ENCODE peak calls at places on chromosomes 13 and 19, in eight cellular contexts. B is fibroblast of pulmonary artery, H is adrenal gland, S is neural crest cell, P is epithelial cell of esophagus, C is tibial nerve, D is ovary, U is lung. W is an unnamed sample.

GRCh38 chr13:113088691-113089020 is 16.9 kb upstream of the F7 start:
- DNase-seq in B (no peak), H (no peak), S (no peak), P (no peak), C (no peak), D (no peak), U (no peak), W (no peak)

GRCh38 chr13:72290962-72291681 is 424.1 kb upstream of the DACH1 start:
- DNase-seq in B (peak; percentile 44), H (no peak), S (no peak), P (peak; percentile 89), C (no peak), D (no peak), U (no peak), W (no peak)

GRCh38 chr19:29569038-29569911 is 36.8 kb upstream of the POP4 start:
- DNase-seq in B (no peak), H (no peak), S (no peak), P (no peak), C (no peak), D (no peak), U (no peak), W (no peak)

GRCh38 chr13:63595811-63596210 is 2180.2 kb upstream of the PCDH20 start:
- DNase-seq in B (no peak), H (no peak), S (no peak), P (peak; percentile 42), C (no peak), D (no peak), U (no peak), W (no peak)

GRCh38 chr19:11418518-11419506 is at the start of gene RGL3:
- DNase-seq in B (no peak), H (peak; percentile 50), S (no peak), P (no peak), C (no peak), D (no peak), U (peak; percentile 44), W (no peak)

GRCh38 chr19:44055870-44056269 is 4.0 kb downstream of the ZNF223 start:
- DNase-seq in B (no peak), H (no peak), S (no peak), P (no peak), C (no peak), D (no peak), U (no peak), W (no peak)

GRCh38 chr13:23321534-23322241 is 111.8 kb downstream of the SACS start:
- DNase-seq in B (peak; percentile 95), H (peak; percentile 63), S (no peak), P (peak; percentile 96), C (peak; percentile 19), D (no peak), U (no peak), W (peak; percentile 67)

GRCh38 chr13:45292176-45292575 is 48.8 kb downstream of the TPT1 start:
- DNase-seq in B (no peak), H (no peak), S (no peak), P (peak; percentile 79), C (no peak), D (no peak), U (no peak), W (no peak)

GRCh38 chr19:28148554-28148953 is 1064.4 kb downstream of the UQCRFS1 start:
- DNase-seq in B (no peak), H (no peak), S (no peak), P (no peak), C (no peak), D (no peak), U (no peak), W (no peak)

GRCh38 chr13:49319555-49320350 is 72.0 kb downstream of the CDADC1 start:
- DNase-seq in B (peak; percentile 46), H (no peak), S (no peak), P (no peak), C (no peak), D (no peak), U (no peak), W (peak; percentile 54)

GRCh38 chr13:22757530-22758120 is 423.2 kb upstream of the SGCG start:
- DNase-seq in B (peak; percentile 26), H (no peak), S (no peak), P (peak; percentile 12), C (no peak), D (no peak), U (no peak), W (no peak)

GRCh38 chr13:33633701-33634525 is 184.0 kb upstream of the RFC3 start:
- DNase-seq in B (peak; percentile 50), H (no peak), S (peak; percentile 12), P (peak; percentile 98), C (no peak), D (no peak), U (no peak), W (no peak)

GRCh38 chr13:33274264-33274663 is 11.3 kb downstream of the STARD13 start:
- DNase-seq in B (no peak), H (no peak), S (no peak), P (peak; percentile 42), C (no peak), D (no peak), U (no peak), W (no peak)

GRCh38 chr19:33293255-33294057 is 8.9 kb downstream of the CEBPA start:
- DNase-seq in B (peak; percentile 64), H (no peak), S (no peak), P (peak; percentile 93), C (no peak), D (no peak), U (no peak), W (peak; percentile 26)

GRCh38 chr13:21371011-21371410 is 88.1 kb downstream of the ZDHHC20 start:
- DNase-seq in B (peak; percentile 24), H (no peak), S (no peak), P (no peak), C (no peak), D (no peak), U (no peak), W (no peak)

DNA sequence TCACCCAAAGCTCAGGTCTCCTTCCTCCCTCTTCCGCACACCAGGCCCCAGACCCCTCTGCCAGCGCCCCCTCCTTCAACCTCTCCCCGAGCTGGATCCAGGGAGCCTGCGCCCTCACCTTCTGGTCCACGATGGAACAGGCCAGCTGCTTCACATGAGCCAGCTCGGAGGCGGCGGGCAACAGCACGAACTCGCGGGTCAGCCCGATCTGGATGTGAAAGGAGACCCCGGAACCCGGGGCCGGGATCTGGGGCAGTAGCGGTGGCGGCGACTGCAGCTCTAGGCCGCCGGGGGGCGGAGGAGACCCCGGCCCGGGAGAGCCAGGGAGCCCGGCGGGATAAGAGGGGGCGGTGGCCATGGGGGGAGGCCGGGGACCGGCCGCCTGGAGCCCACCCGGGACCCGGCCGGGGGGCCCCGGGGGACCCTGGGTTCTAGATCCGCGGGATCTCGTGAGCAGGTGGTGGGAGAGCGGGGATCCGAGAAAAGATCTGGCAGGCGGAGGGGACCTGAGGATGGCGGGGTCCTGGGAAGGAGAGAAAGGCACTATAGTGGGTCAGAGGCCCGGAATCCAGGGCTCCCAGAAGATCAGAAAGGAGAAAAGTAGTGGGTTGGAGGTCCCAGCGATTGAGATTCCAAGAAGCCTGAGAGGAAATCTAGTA is 772 bp downstream of the PRKD2 start:
- DNase-seq in B (no peak), H (no peak), S (peak; percentile 51), P (no peak), C (no peak), D (no peak), U (no peak), W (no peak)
- TF ChIP-seq CTCF in B (no peak), H (no peak), S (peak; percentile 52), P (no peak), C (no peak), D (no peak), U (no peak), W (no peak)

GRCh38 chr13:58318495-58319167 is 687.1 kb downstream of the PCDH17 start:
- DNase-seq in B (no peak), H (no peak), S (no peak), P (no peak), C (no peak), D (no peak), U (no peak), W (no peak)

DNA sequence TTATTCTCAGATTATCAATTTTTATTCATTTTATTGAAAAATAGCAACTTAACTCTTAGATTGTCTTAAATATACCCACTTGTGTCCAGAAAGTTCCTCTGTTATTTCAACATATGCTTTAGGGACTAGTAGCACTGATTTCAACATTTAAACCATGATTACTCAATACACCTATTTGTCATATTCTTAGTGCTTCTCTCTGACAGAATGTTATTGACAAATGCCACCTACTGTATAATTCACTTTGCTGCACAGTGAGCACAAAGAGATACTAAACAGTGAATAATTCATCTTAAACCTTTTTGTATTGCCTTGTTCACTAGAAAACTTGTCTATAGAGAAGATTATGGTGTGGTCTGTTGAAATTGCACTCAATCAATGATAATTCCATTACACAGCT is 692.6 kb downstream of the PCDH17 start:
- DNase-seq in B (peak; percentile 3), H (no peak), S (no peak), P (peak; percentile 45), C (no peak), D (no peak), U (no peak), W (no peak)
- TF ChIP-seq CTCF in B (no peak), H (no peak), S (no peak), P (no peak), C (no peak), D (no peak), U (no peak), W (no peak)

DNA sequence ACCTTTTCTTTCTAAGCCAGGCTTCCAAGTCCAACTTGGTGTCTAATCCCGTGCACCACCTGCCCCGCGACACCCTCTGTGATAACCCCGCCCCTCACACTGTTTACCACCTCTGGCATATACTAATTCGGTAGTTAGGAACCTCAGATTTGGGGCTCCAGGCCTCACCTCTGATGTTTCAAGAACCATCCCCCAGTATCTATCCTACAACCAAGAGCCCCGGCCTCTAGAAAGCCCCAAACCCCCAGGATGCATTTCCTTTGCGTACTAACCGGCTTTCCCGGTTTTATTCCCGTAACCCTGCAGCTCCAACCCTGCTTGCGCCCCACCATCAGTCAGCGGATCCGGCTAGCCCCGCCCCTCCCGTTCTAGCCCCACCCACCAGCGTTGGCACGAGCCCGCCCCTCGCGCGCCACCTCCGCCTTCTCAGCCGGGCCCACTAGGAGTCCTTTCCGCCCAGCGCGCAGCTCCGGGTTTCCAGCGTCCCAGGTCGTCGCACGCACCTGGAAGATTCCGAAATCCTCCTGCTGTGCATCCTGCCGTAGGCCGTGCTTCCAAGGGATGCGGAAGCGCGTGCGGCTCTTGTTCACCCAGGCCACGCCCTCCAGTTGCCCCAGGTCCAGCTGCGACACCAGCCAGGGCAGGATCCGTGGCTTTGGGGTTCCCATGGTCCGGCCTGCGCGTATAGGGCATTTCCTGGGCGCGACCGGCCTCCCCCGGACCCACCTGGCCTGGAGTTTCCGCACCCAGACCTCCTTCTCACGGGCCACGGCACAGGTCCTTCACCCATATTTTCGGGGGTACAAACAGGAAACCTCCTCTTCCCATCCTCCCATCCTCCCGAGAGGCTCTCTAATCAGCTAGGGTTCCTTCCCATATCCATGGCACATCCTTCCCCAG is 1.2 kb downstream of the IRF3 start:
- DNase-seq in B (peak; percentile 78), H (peak; percentile 93), S (peak; percentile 80), P (peak; percentile 96), C (peak; percentile 93), D (peak; percentile 93), U (peak; percentile 94), W (no peak)
- TF ChIP-seq CTCF in B (no peak), H (peak; percentile 47), S (no peak), P (peak; percentile 27), C (peak; percentile 22), D (peak; percentile 43), U (peak; percentile 12), W (no peak)

DNA sequence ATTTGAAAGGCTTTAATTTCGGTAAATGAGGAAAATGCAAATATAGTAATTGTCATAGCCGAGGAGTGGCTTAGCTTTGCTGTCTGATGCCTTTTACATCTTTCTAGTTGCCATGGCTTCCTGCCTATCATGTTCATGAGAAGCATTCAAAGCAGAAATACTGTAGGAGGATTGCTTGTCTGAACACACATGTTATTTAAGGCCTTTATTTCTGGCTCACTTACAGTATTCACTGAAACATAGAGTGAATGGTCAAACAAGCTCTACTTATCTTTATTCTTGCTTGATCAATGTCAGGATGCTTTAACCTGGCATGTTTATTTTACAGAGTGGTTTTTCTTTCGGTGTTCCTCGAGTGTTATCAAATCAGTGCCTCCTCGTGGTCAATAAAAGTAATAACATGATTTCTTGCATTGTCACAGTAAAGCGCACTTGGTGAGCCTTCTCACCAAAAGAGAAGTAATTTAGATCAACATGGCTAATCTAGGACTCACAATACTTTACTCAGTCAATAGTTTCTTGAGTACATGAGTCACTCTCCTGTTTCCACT is 73.5 kb upstream of the PCDH17 start:
- DNase-seq in B (peak; percentile 11), H (no peak), S (no peak), P (peak; percentile 11), C (no peak), D (no peak), U (no peak), W (no peak)
- TF ChIP-seq CTCF in B (peak; percentile 22), H (no peak), S (peak; percentile 71), P (no peak), C (no peak), D (no peak), U (no peak), W (no peak)